ENCODE peak calls at places on chromosome 11, in four cellular contexts. S is AML-193, K is germinal center, V is RWPE1. Q is an unnamed sample.

GRCh38 chr11:129768356-129768755 is 47.3 kb upstream of the TMEM45B start:
- DNase-seq in S (no peak), K (no peak), V (no peak), Q (no peak)

GRCh38 chr11:115459563-115459962 is 44.7 kb downstream of the CADM1 start:
- DNase-seq in S (no peak), K (no peak), V (no peak), Q (no peak)

GRCh38 chr11:18457435-18457834 is 1.8 kb downstream of the LDHAL6A start:
- DNase-seq in S (no peak), K (no peak), V (peak; percentile 11), Q (no peak)

GRCh38 chr11:131038597-131038996 is 122.3 kb upstream of the SNX19 start:
- DNase-seq in S (no peak), K (no peak), V (no peak), Q (no peak)

GRCh38 chr11:87251560-87251959 is 213.8 kb downstream of the TMEM135 start:
- DNase-seq in S (no peak), K (no peak), V (no peak), Q (no peak)

GRCh38 chr11:637593-638507 is 781 bp downstream of the DRD4 start:
- DNase-seq in S (no peak), K (no peak), V (no peak), Q (no peak)

GRCh38 chr11:33722579-33723234 is 13.5 kb downstream of the CD59 start:
- DNase-seq in S (no peak), K (no peak), V (no peak), Q (peak; percentile 43)

GRCh38 chr11:75773595-75774353 is 5.2 kb downstream of the DGAT2 start:
- DNase-seq in S (peak; percentile 53), K (peak; percentile 78), V (no peak), Q (no peak)

GRCh38 chr11:10307022-10307410 is 2.1 kb downstream of the ADM start:
- DNase-seq in S (no peak), K (no peak), V (no peak), Q (no peak)

GRCh38 chr11:127066426-127067090 is 66.0 kb upstream of the KIRREL3 start:
- DNase-seq in S (no peak), K (no peak), V (no peak), Q (no peak)

GRCh38 chr11:65639623-65640482 is 2.0 kb downstream of the SIPA1 start:
- DNase-seq in S (peak; percentile 49), K (peak; percentile 79), V (no peak), Q (no peak)

GRCh38 chr11:125287467-125288232 is 123.1 kb downstream of the PKNOX2 start:
- DNase-seq in S (no peak), K (no peak), V (no peak), Q (no peak)

GRCh38 chr11:2983908-2984307 is 8.2 kb downstream of the NAP1L4 start:
- DNase-seq in S (no peak), K (no peak), V (no peak), Q (no peak)

Q was measured in adipocyte.